ENCODE peak calls at places on chromosomes 13 and 19, in four cellular contexts. O is A549, H is WTC11, Y is GM12878. D is an unnamed sample.

GRCh38 chr13:74325106-74325505 is 190.9 kb upstream of the KLF12 start:
- DNase-seq in O (no peak), Y (no peak), H (no peak), D (no peak)

GRCh38 chr19:53558404-53558803 is 20.5 kb downstream of the ZNF331 start:
- DNase-seq in O (no peak), H (no peak), Y (no peak), D (no peak)

GRCh38 chr13:43159007-43159406 is 135.6 kb downstream of the DNAJC15 start:
- DNase-seq in H (no peak), Y (no peak), O (no peak), D (no peak)

GRCh38 chr13:33624740-33625139 is 193.2 kb upstream of the RFC3 start:
- DNase-seq in H (no peak), O (no peak), Y (no peak), D (no peak)

GRCh38 chr13:30690282-30691188 is 44.8 kb upstream of the ALOX5AP start:
- DNase-seq in O (peak), H (no peak), Y (no peak), D (no peak)

GRCh38 chr13:24141333-24141910 is 19.1 kb upstream of the SPATA13 start:
- DNase-seq in H (no peak), O (no peak), Y (no peak), D (no peak)

GRCh38 chr19:42129399-42130253 is 2.6 kb downstream of the POU2F2 start:
- DNase-seq in Y (peak), H (no peak), O (no peak), D (no peak)

GRCh38 chr19:38320969-38321339 is 1.3 kb downstream of the KCNK6 start:
- DNase-seq in O (no peak), Y (no peak), H (no peak), D (no peak)

GRCh38 chr19:38665950-38666661 is 18.7 kb downstream of the ACTN4 start:
- DNase-seq in Y (no peak), H (peak), O (no peak), D (no peak)

GRCh38 chr13:98044301-98044700 is 90.8 kb downstream of the IPO5 start:
- DNase-seq in H (no peak), Y (no peak), O (no peak), D (no peak)

GRCh38 chr13:59452189-59452588 is 711.5 kb downstream of the DIAPH3 start:
- DNase-seq in Y (no peak), H (no peak), O (no peak), D (no peak)

GRCh38 chr13:112067121-112067741 is at the start of gene SOX1:
- DNase-seq in H (peak), O (no peak), Y (no peak), D (no peak)

GRCh38 chr13:93872948-93873347 is 606.5 kb downstream of the DCT start:
- DNase-seq in H (no peak), Y (no peak), O (no peak), D (no peak)

GRCh38 chr19:35002037-35002535 is 2.0 kb downstream of the GRAMD1A start:
- DNase-seq in H (no peak), O (no peak), Y (no peak), D (no peak)

GRCh38 chr19:50562329-50562728 is 5.9 kb downstream of the LRRC4B start:
- DNase-seq in Y (no peak), H (no peak), O (no peak), D (no peak)

GRCh38 chr13:66723606-66724005 is 506.5 kb downstream of the PCDH9 start:
- DNase-seq in Y (no peak), O (no peak), H (no peak), D (no peak)

GRCh38 chr13:41691276-41691675 is 233.9 kb downstream of the RGCC start:
- DNase-seq in Y (no peak), O (no peak), H (no peak), D (no peak)

GRCh38 chr13:102399791-102400618 is 1.8 kb downstream of the FGF14 start:
- DNase-seq in O (peak), Y (no peak), H (peak), D (no peak)

GRCh38 chr13:109152311-109152820 is 523.0 kb downstream of the MYO16 start:
- DNase-seq in H (no peak), O (no peak), Y (no peak), D (no peak)

GRCh38 chr13:30616927-30617314 is 799 bp upstream of the USPL1 start:
- DNase-seq in Y (peak), O (peak), H (no peak), D (peak)

GRCh38 chr19:6743071-6743470 is 3.6 kb downstream of the TRIP10 start:
- DNase-seq in Y (no peak), H (no peak), O (no peak), D (no peak)

DNA sequence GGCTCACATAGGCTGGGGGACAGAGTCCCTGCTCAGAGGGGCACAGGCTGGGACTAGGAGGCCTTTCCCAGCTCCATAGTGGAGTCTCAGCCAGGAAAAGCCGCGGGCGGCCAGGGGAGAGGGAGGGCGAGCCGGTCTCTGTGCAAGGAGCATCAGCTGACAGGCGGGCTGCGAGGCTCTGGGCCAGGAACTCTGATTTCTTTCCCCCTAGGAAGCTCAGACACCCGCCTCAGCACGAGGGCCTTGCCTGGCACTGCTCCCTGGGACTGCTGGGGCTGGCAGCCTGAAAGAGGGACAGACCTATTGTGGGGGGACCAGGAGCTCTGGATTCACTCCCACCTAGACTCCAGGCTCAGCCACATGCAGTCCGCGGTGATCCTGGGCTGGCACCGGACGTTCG is 2.2 kb upstream of the PLK5 start:
- DNase-seq in O (no peak), H (no peak), Y (no peak), D (no peak)
- TF ChIP-seq ESRRA in O (no peak), H (no peak), Y (no peak), D (no peak)

GRCh38 chr19:17706750-17707181 is 12.5 kb upstream of the MAP1S start:
- DNase-seq in Y (no peak), H (peak), O (no peak), D (peak)

GRCh38 chr19:17703823-17704463 is 15.3 kb upstream of the MAP1S start:
- DNase-seq in O (no peak), H (peak), Y (no peak), D (peak)
- TF ChIP-seq ESRRA in O (no peak), H (no peak), Y (no peak), D (no peak)

GRCh38 chr13:32031025-32031814 is at the start of gene FRY:
- DNase-seq in Y (no peak), O (peak), H (peak), D (no peak)
- TF ChIP-seq ESRRA in Y (no peak), O (no peak), H (no peak), D (no peak)

GRCh38 chr19:15323496-15324235 is 8.7 kb downstream of the BRD4 start:
- DNase-seq in H (no peak), O (no peak), Y (no peak), D (peak)
- TF ChIP-seq ESRRA in H (no peak), O (no peak), Y (no peak), D (peak)